ENCODE peak calls at places on chromosomes 6 and 20, in seven cellular contexts. O is A549, U is fibroblast of pulmonary artery, D is foreskin fibroblast, S is PC-3, C is endodermal cell, B is brain microvascular endothelial cell. V is an unnamed sample.

GRCh38 chr6:169556238-169556637 is 145.6 kb downstream of the WDR27 start:
- DNase-seq in C (no peak), S (no peak), B (no peak), D (no peak), O (no peak), U (no peak), V (no peak)

GRCh38 chr6:159577564-159577963 is 115.5 kb downstream of the SOD2 start:
- DNase-seq in O (no peak), S (peak), C (peak), U (no peak), D (no peak), B (no peak), V (no peak)

GRCh38 chr6:90028080-90028778 is 134.0 kb downstream of the GJA10 start:
- DNase-seq in O (no peak), U (no peak), B (no peak), D (no peak), S (no peak), C (no peak), V (no peak)

GRCh38 chr6:4059115-4059777 is 19.7 kb downstream of the FAM217A start:
- DNase-seq in U (peak), S (peak), C (peak), O (peak), D (peak), B (peak), V (peak)

GRCh38 chr20:53594068-53595017 is 704 bp upstream of the ZNF217 start:
- DNase-seq in O (peak), B (peak), U (peak), C (peak), S (peak), D (peak), V (peak)

GRCh38 chr6:37302086-37302686 is 44.2 kb upstream of the TMEM217 start:
- DNase-seq in C (no peak), B (no peak), D (no peak), O (no peak), S (no peak), U (no peak), V (no peak)

GRCh38 chr6:28225056-28225834 is at the start of gene ZSCAN9:
- DNase-seq in B (peak), O (peak), U (peak), C (peak), D (peak), S (peak), V (peak)

GRCh38 chr6:169428532-169428931 is 174.9 kb upstream of the THBS2 start:
- DNase-seq in D (no peak), S (no peak), O (no peak), C (no peak), B (no peak), U (peak), V (no peak)

GRCh38 chr6:35602133-35602946 is 86.4 kb downstream of the FKBP5 start:
- DNase-seq in B (peak), C (no peak), O (no peak), U (peak), S (peak), D (peak), V (peak)

GRCh38 chr6:11374036-11375010 is 141.9 kb upstream of the NEDD9 start:
- DNase-seq in B (no peak), S (no peak), U (no peak), D (no peak), O (no peak), C (no peak), V (no peak)

GRCh38 chr6:21586760-21587181 is 6.8 kb upstream of the SOX4 start:
- DNase-seq in C (peak), S (no peak), O (no peak), U (no peak), B (no peak), D (no peak), V (no peak)

GRCh38 chr6:159067334-159067733 is 22.5 kb upstream of the TAGAP start:
- DNase-seq in U (no peak), C (peak), D (no peak), S (peak), B (no peak), O (no peak), V (no peak)

GRCh38 chr6:105291525-105291924 is 111.4 kb downstream of the PREP start:
- DNase-seq in U (no peak), D (no peak), S (no peak), B (no peak), O (no peak), C (no peak), V (no peak)

GRCh38 chr6:133396225-133396624 is 155.1 kb downstream of the EYA4 start:
- DNase-seq in C (no peak), O (no peak), B (peak), D (peak), U (peak), S (peak), V (peak)

GRCh38 chr20:32516583-32516982 is 68.5 kb downstream of the NOL4L start:
- DNase-seq in S (no peak), D (no peak), O (no peak), U (no peak), B (no peak), C (no peak), V (no peak)

GRCh38 chr20:31837896-31838397 is 7.5 kb downstream of the FOXS1 start:
- DNase-seq in S (no peak), O (no peak), D (peak), B (peak), C (no peak), U (peak), V (no peak)

GRCh38 chr20:36745234-36745926 is 510 bp downstream of the NDRG3 start:
- DNase-seq in D (no peak), C (no peak), U (no peak), O (peak), S (no peak), B (peak), V (no peak)

GRCh38 chr20:48448601-48449384 is 379.0 kb downstream of the PREX1 start:
- DNase-seq in C (no peak), U (no peak), D (no peak), B (no peak), O (no peak), S (no peak), V (no peak)

GRCh38 chr6:167650730-167651129 is 176.0 kb upstream of the AFDN start:
- DNase-seq in D (no peak), U (no peak), S (no peak), B (no peak), C (no peak), O (no peak), V (no peak)

GRCh38 chr6:116426551-116426950 is 34.6 kb upstream of the CALHM6 start:
- DNase-seq in B (no peak), S (no peak), D (no peak), C (no peak), O (no peak), U (no peak), V (no peak)

GRCh38 chr20:53773792-53774371 is 180.2 kb upstream of the ZNF217 start:
- DNase-seq in U (peak), B (peak), S (peak), D (peak), O (peak), C (no peak), V (peak)

GRCh38 chr6:82025271-82025670 is 222.3 kb downstream of the IBTK start:
- DNase-seq in C (no peak), S (no peak), D (peak), B (no peak), U (no peak), O (no peak), V (no peak)

GRCh38 chr6:140857734-140858380 is 1274.9 kb upstream of the GJE1 start:
- DNase-seq in D (peak), U (peak), B (peak), S (peak), C (no peak), O (peak), V (peak)

GRCh38 chr6:35486005-35486925 is 10.6 kb downstream of the TEAD3 start:
- DNase-seq in O (no peak), B (no peak), U (peak), C (peak), D (no peak), S (peak), V (no peak)

GRCh38 chr6:133055527-133055966 is 185.6 kb upstream of the EYA4 start:
- DNase-seq in B (no peak), C (peak), U (no peak), O (no peak), D (no peak), S (no peak), V (no peak)

GRCh38 chr6:11779308-11780096 is 899 bp upstream of the ADTRP start:
- DNase-seq in B (no peak), U (no peak), C (no peak), S (no peak), D (no peak), O (no peak), V (no peak)

GRCh38 chr20:45547206-45547770 is at the start of gene EPPIN:
- DNase-seq in B (no peak), U (no peak), D (no peak), C (no peak), O (no peak), S (no peak), V (no peak)

GRCh38 chr20:17912916-17913315 is 55.7 kb downstream of the SNX5 start:
- DNase-seq in D (peak), O (no peak), S (peak), B (no peak), C (no peak), U (no peak), V (no peak)

GRCh38 chr6:17311595-17312311 is 30.6 kb downstream of the RBM24 start:
- DNase-seq in S (no peak), C (no peak), D (peak), O (peak), B (peak), U (peak), V (no peak)

GRCh38 chr6:135496805-135497411 is 632 bp downstream of the AHI1 start:
- DNase-seq in S (no peak), U (peak), B (no peak), D (no peak), O (no peak), C (no peak), V (no peak)

GRCh38 chr6:2768125-2768524 is 2.9 kb downstream of the WRNIP1 start:
- DNase-seq in B (no peak), D (no peak), U (no peak), C (no peak), O (no peak), S (peak), V (no peak)

GRCh38 chr6:2767327-2767985 is 2.3 kb downstream of the WRNIP1 start:
- DNase-seq in U (no peak), S (no peak), B (no peak), D (no peak), C (no peak), O (no peak), V (no peak)

GRCh38 chr6:2766767-2767314 is 1.6 kb downstream of the WRNIP1 start:
- DNase-seq in B (no peak), O (no peak), C (no peak), S (peak), D (peak), U (peak), V (no peak)

GRCh38 chr6:2770171-2770570 is 5.0 kb downstream of the WRNIP1 start:
- DNase-seq in C (no peak), B (no peak), S (no peak), O (no peak), D (peak), U (no peak), V (no peak)

GRCh38 chr6:2768696-2769095 is 3.5 kb downstream of the WRNIP1 start:
- DNase-seq in C (no peak), O (no peak), S (peak), D (no peak), U (no peak), B (no peak), V (no peak)
- H3K4me3 ChIP-seq in C (peak), O (peak), S (peak), D (peak), U (peak), B (no peak), V (peak)

DNA sequence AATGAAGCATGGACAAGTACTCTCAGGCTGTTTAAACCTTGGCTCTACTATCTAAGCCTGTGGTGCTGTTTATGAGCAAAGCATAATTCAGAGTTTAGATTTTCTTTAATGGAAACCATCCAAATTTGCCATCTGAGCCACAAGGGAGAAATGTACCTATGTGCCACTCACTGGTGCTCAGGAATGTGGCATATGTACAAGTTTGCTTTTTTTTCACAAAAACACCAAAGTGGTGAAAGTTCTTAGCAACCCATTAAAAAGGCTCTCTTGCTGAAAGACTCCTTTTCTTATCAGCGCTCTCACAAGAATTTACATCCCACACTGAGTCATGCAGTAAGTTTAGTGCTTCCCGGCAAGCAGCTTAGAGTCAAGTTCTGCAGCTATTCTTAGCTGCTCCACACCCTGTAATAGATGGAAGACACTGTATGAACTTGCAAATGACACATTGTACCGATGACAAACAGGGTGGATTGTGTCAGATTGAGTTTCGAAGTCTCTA is 57.3 kb upstream of the MLIP start:
- DNase-seq in O (no peak), D (peak), B (peak), S (peak), U (peak), C (peak), V (peak)
- H3K4me3 ChIP-seq in O (no peak), D (peak), B (no peak), S (no peak), U (peak), C (no peak), V (no peak)

GRCh38 chr20:1465470-1466210 is 1.0 kb downstream of the NSFL1C start:
- DNase-seq in C (peak), B (no peak), U (peak), S (peak), O (no peak), D (peak), V (no peak)

GRCh38 chr20:1462834-1463233 is 3.8 kb downstream of the NSFL1C start:
- DNase-seq in C (peak), O (no peak), B (no peak), S (no peak), U (no peak), D (no peak), V (no peak)

GRCh38 chr20:1462001-1462400 is 4.6 kb downstream of the NSFL1C start:
- DNase-seq in B (no peak), O (no peak), D (no peak), U (no peak), S (no peak), C (peak), V (no peak)

GRCh38 chr20:1466211-1467081 is at the start of gene NSFL1C:
- DNase-seq in S (peak), C (peak), O (peak), U (peak), D (peak), B (peak), V (peak)

GRCh38 chr20:1463971-1464570 is 2.6 kb downstream of the NSFL1C start:
- DNase-seq in D (no peak), U (no peak), B (no peak), S (peak), C (peak), O (no peak), V (no peak)
- H3K4me3 ChIP-seq in D (no peak), U (no peak), B (no peak), S (peak), C (no peak), O (no peak), V (no peak)

GRCh38 chr6:33824461-33825154 is 20.8 kb upstream of the MLN start:
- DNase-seq in U (peak), B (peak), D (no peak), C (peak), O (peak), S (no peak), V (no peak)
- H3K4me3 ChIP-seq in U (no peak), B (no peak), D (no peak), C (no peak), O (no peak), S (no peak), V (no peak)

GRCh38 chr20:22335210-22335609 is 249.2 kb downstream of the FOXA2 start:
- DNase-seq in S (no peak), B (no peak), O (no peak), U (no peak), C (no peak), D (no peak), V (no peak)
- H3K4me3 ChIP-seq in S (no peak), B (no peak), O (no peak), U (no peak), C (no peak), D (no peak), V (no peak)

GRCh38 chr6:43274916-43275597 is 23.0 kb upstream of the SLC22A7 start:
- DNase-seq in O (no peak), D (no peak), B (no peak), C (no peak), U (no peak), S (no peak), V (no peak)
- H3K4me3 ChIP-seq in O (peak), D (peak), B (peak), C (peak), U (peak), S (no peak), V (peak)

DNA sequence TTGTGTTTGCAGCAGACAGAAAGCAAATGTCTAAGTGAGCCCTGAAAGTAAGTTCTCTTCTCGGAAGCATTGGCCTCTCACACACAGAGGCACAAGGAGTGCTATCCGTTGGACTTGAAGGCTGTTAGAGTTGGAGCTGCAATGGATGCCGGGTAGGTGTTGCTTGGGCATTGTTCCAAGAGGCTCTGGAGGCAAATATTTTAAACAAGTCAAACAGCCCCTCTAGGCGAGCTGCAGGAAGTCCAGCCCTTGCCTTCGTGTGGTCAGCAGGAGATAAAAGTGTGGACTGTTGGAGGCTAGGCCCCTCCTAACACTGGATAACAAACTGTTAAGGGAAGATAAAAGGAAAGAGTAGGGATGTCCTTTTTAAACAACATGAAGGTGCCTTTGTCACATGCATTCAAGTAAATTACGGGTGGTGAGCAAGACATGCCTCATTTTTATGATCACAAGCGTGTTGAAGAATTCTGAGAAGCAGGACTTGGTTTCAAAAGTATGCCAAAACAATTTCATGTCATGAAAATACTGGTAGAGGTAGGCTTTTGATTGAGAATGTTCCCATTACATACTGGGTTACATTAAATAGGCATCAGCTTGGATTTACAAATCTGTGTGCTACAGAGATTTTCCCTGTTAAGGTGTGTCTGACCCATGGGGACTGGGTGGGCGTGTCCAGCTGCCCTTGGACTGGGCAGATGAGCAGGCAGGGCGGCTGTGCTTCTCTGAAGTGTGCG is 57.4 kb downstream of the RREB1 start:
- DNase-seq in O (no peak), B (no peak), S (no peak), D (no peak), U (peak), C (peak), V (no peak)
- H3K4me3 ChIP-seq in O (no peak), B (no peak), S (no peak), D (no peak), U (no peak), C (peak), V (no peak)

DNA sequence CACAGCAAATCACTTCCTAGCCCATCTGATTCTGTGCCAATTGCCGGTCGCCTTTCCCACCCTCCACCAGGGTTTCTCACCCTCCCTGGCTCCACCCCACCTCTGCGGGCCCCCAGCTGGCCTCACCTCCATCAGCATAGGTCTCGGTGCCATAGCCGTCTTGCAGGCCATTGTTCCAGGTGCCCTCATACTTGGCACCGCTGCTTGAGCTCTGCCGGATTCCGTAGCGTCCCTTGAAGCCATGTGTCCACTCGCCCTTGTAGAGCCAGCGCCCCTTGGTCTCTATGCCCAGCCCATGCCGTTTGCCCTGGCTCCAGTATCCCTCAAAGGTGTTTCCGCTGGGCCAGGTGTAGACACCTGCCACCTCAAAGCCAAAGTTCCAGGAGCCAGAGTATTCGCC is 787 bp downstream of the JPH2 start:
- DNase-seq in D (no peak), S (no peak), U (no peak), C (no peak), O (no peak), B (no peak), V (no peak)
- H3K4me3 ChIP-seq in D (peak), S (peak), U (no peak), C (peak), O (peak), B (no peak), V (peak)

DNA sequence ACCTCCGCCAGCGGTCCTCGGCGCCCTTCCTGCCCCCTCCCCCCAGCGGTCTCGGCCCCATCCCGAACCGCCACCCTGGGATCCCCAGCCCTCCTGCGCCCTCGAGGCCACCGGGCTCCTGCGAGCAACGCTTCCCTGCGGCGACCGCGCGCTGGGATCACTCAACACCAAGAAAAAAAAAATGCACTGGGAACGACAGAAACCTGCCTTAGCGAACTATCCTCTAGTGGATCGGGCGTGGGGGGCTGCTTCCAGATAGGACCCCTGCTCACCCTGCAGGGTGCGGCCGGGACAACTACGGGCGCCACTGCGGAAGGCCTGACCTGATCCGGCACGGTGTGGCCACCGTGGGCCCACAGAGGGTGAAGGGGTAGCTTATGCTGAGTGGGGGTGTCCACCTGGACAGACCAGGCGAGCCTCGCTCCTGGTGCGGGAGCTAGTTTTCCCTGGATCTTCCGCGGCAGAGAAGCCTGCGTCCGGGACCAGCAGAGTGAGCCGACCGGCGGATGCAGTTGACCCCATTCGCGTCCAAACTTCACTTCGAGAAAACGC is 38.0 kb downstream of the NCR2 start:
- DNase-seq in C (no peak), D (no peak), O (no peak), U (no peak), S (no peak), B (no peak), V (no peak)
- H3K4me3 ChIP-seq in C (peak), D (no peak), O (peak), U (no peak), S (no peak), B (no peak), V (no peak)

V was measured in skeletal muscle cell.